ENCODE peak calls at places on chromosome 5, in six cellular contexts. One of them, this sample, is unnamed. For H3K4me1, the result is how much of the 10 kb centered on the place peaks cover.

GRCh38 chr5:133489632-133490031 is 122.7 kb downstream of the FSTL4 start:
- DNase-seq in IMR-90: no peak
- DNase-seq in kidney: no peak
- DNase-seq in adrenal gland: no peak
- DNase-seq in CD8-positive, alpha-beta T cell: no peak
- DNase-seq in ovary: no peak
- DNase-seq in this sample: no peak

GRCh38 chr5:115735108-115735998 is 81.1 kb downstream of the CDO1 start:
- DNase-seq in ovary: no peak
- DNase-seq in adrenal gland: no peak
- DNase-seq in kidney: no peak
- DNase-seq in IMR-90: no peak
- DNase-seq in CD8-positive, alpha-beta T cell: no peak
- DNase-seq in this sample: no peak

GRCh38 chr5:57586649-57587048 is 104.0 kb upstream of the ACTBL2 start:
- DNase-seq in adrenal gland: no peak
- DNase-seq in ovary: no peak
- DNase-seq in IMR-90: no peak
- DNase-seq in CD8-positive, alpha-beta T cell: no peak
- DNase-seq in kidney: no peak
- DNase-seq in this sample: no peak

GRCh38 chr5:112917453-112918005 is 4.5 kb downstream of the REEP5 start:
- DNase-seq in kidney: no peak
- DNase-seq in adrenal gland: no peak
- DNase-seq in ovary: no peak
- DNase-seq in IMR-90: peak
- DNase-seq in CD8-positive, alpha-beta T cell: no peak
- DNase-seq in this sample: no peak

GRCh38 chr5:115179068-115179958 is 9.6 kb upstream of the TRIM36 start:
- DNase-seq in ovary: peak
- DNase-seq in kidney: peak
- DNase-seq in adrenal gland: no peak
- DNase-seq in IMR-90: no peak
- DNase-seq in CD8-positive, alpha-beta T cell: no peak
- DNase-seq in this sample: no peak

GRCh38 chr5:24854350-24854749 is 209.6 kb upstream of the CDH10 start:
- DNase-seq in CD8-positive, alpha-beta T cell: no peak
- DNase-seq in IMR-90: no peak
- DNase-seq in ovary: no peak
- DNase-seq in kidney: no peak
- DNase-seq in adrenal gland: no peak
- DNase-seq in this sample: no peak

GRCh38 chr5:3715048-3715447 is 119.4 kb downstream of the IRX1 start:
- DNase-seq in IMR-90: no peak
- DNase-seq in ovary: no peak
- DNase-seq in CD8-positive, alpha-beta T cell: no peak
- DNase-seq in kidney: no peak
- DNase-seq in adrenal gland: no peak
- DNase-seq in this sample: no peak

GRCh38 chr5:159098285-159099048 is 1.2 kb downstream of the EBF1 start:
- DNase-seq in IMR-90: no peak
- DNase-seq in CD8-positive, alpha-beta T cell: no peak
- DNase-seq in ovary: no peak
- DNase-seq in adrenal gland: no peak
- DNase-seq in kidney: no peak
- DNase-seq in this sample: no peak

GRCh38 chr5:135667204-135667603 is 88.4 kb upstream of the CXCL14 start:
- DNase-seq in IMR-90: no peak
- DNase-seq in CD8-positive, alpha-beta T cell: no peak
- DNase-seq in kidney: no peak
- DNase-seq in adrenal gland: no peak
- DNase-seq in ovary: no peak
- DNase-seq in this sample: no peak

GRCh38 chr5:42993516-42994284 is 46.4 kb downstream of the ANXA2R start:
- DNase-seq in adrenal gland: no peak
- DNase-seq in ovary: no peak
- DNase-seq in kidney: no peak
- DNase-seq in CD8-positive, alpha-beta T cell: peak
- DNase-seq in IMR-90: peak
- DNase-seq in this sample: no peak

GRCh38 chr5:37723147-37723961 is 116.5 kb downstream of the GDNF start:
- DNase-seq in kidney: no peak
- DNase-seq in ovary: no peak
- DNase-seq in adrenal gland: no peak
- DNase-seq in CD8-positive, alpha-beta T cell: no peak
- DNase-seq in IMR-90: no peak
- DNase-seq in this sample: no peak

GRCh38 chr5:174737335-174737734 is 13.0 kb downstream of the MSX2 start:
- DNase-seq in adrenal gland: no peak
- DNase-seq in CD8-positive, alpha-beta T cell: no peak
- DNase-seq in IMR-90: peak
- DNase-seq in kidney: no peak
- DNase-seq in ovary: no peak
- DNase-seq in this sample: no peak

GRCh38 chr5:10297646-10298204 is 10.0 kb downstream of the CMBL start:
- DNase-seq in kidney: no peak
- DNase-seq in IMR-90: no peak
- DNase-seq in ovary: no peak
- DNase-seq in CD8-positive, alpha-beta T cell: no peak
- DNase-seq in adrenal gland: no peak
- DNase-seq in this sample: no peak

GRCh38 chr5:33679791-33680190 is 212.0 kb downstream of the ADAMTS12 start:
- DNase-seq in kidney: no peak
- DNase-seq in CD8-positive, alpha-beta T cell: no peak
- DNase-seq in adrenal gland: no peak
- DNase-seq in ovary: no peak
- DNase-seq in IMR-90: peak
- DNase-seq in this sample: no peak

GRCh38 chr5:33671700-33672291 is 220.0 kb downstream of the ADAMTS12 start:
- DNase-seq in ovary: no peak
- DNase-seq in IMR-90: no peak
- DNase-seq in kidney: no peak
- DNase-seq in adrenal gland: no peak
- DNase-seq in CD8-positive, alpha-beta T cell: no peak
- DNase-seq in this sample: no peak

GRCh38 chr5:33675958-33676464 is 215.8 kb downstream of the ADAMTS12 start:
- DNase-seq in ovary: no peak
- DNase-seq in kidney: no peak
- DNase-seq in IMR-90: no peak
- DNase-seq in CD8-positive, alpha-beta T cell: no peak
- DNase-seq in adrenal gland: no peak
- DNase-seq in this sample: no peak
- H3K27ac ChIP-seq in ovary: no peak
- H3K27ac ChIP-seq in kidney: no peak
- H3K27ac ChIP-seq in IMR-90: no peak
- H3K27ac ChIP-seq in CD8-positive, alpha-beta T cell: no peak
- H3K27ac ChIP-seq in adrenal gland: no peak
- H3K27ac ChIP-seq in this sample: no peak

DNA sequence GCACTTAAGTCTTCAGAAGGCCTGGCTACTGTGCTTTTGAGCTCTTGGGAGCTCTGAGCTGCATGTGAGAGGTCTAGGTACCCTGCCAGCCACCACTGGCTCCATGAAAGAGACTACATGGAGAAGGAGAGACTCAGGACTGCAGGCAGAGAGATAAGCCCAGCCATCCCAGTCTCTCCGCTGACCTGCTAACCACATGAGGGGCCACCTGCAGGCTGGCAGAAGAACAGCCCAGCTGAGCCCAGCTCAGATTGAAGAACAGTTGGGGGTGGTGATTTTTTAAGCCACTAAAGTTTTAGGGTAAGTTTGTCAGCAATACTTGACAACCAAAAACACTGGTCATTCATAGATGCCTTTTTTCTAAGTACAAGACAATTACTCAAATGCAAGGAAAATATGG is 205.0 kb upstream of the PRDM9 start:
- DNase-seq in ovary: no peak
- DNase-seq in kidney: no peak
- DNase-seq in adrenal gland: no peak
- DNase-seq in CD8-positive, alpha-beta T cell: no peak
- DNase-seq in IMR-90: no peak
- DNase-seq in this sample: no peak
- TF ChIP-seq CTCF in ovary: no peak
- TF ChIP-seq CTCF in kidney: no peak
- TF ChIP-seq CTCF in adrenal gland: no peak
- TF ChIP-seq CTCF in CD8-positive, alpha-beta T cell: no peak
- TF ChIP-seq CTCF in IMR-90: no peak
- TF ChIP-seq CTCF in this sample: no peak

GRCh38 chr5:7391688-7392400 is 4.1 kb upstream of the ADCY2 start:
- DNase-seq in CD8-positive, alpha-beta T cell: no peak
- DNase-seq in adrenal gland: no peak
- DNase-seq in ovary: no peak
- DNase-seq in kidney: no peak
- DNase-seq in IMR-90: no peak
- DNase-seq in this sample: no peak
- H3K4me1 ChIP-seq in CD8-positive, alpha-beta T cell: under half
- H3K4me1 ChIP-seq in adrenal gland: under half
- H3K4me1 ChIP-seq in ovary: under half
- H3K4me1 ChIP-seq in kidney: under half
- H3K4me1 ChIP-seq in IMR-90: under half
- H3K4me1 ChIP-seq in this sample: under half

GRCh38 chr5:60505373-60505772 is 194.6 kb downstream of the DEPDC1B start:
- DNase-seq in CD8-positive, alpha-beta T cell: no peak
- DNase-seq in ovary: no peak
- DNase-seq in kidney: no peak
- DNase-seq in adrenal gland: no peak
- DNase-seq in IMR-90: no peak
- DNase-seq in this sample: no peak

GRCh38 chr5:60507687-60508086 is 192.3 kb downstream of the DEPDC1B start:
- DNase-seq in IMR-90: peak
- DNase-seq in ovary: no peak
- DNase-seq in kidney: no peak
- DNase-seq in adrenal gland: no peak
- DNase-seq in CD8-positive, alpha-beta T cell: no peak
- DNase-seq in this sample: no peak

GRCh38 chr5:60505796-60506195 is 194.2 kb downstream of the DEPDC1B start:
- DNase-seq in kidney: no peak
- DNase-seq in IMR-90: no peak
- DNase-seq in CD8-positive, alpha-beta T cell: no peak
- DNase-seq in ovary: no peak
- DNase-seq in adrenal gland: no peak
- DNase-seq in this sample: no peak

GRCh38 chr5:60503771-60504170 is 196.2 kb downstream of the DEPDC1B start:
- DNase-seq in IMR-90: no peak
- DNase-seq in CD8-positive, alpha-beta T cell: no peak
- DNase-seq in adrenal gland: no peak
- DNase-seq in kidney: no peak
- DNase-seq in ovary: no peak
- DNase-seq in this sample: no peak

DNA sequence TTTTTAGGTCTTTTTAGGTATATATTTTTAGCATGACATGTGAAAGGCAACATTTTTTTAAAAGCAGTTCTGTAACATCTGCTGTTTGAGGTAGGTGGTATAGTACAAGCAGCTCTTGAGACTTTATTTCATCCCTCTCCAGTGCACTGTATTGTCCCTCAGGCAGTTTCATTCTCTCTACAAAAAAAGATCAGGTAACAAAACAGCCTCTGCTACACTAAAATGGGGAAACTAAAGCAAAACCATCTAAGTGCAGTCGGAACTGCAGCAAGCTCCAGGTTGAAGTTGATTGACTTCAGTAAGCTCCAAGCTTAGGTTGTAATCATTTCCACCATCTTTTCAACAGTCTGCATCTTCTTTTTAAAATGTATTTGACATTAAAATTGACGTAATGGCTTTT is 195.6 kb downstream of the DEPDC1B start:
- DNase-seq in kidney: no peak
- DNase-seq in ovary: no peak
- DNase-seq in CD8-positive, alpha-beta T cell: no peak
- DNase-seq in IMR-90: no peak
- DNase-seq in adrenal gland: no peak
- DNase-seq in this sample: no peak
- H3K27ac ChIP-seq in kidney: no peak
- H3K27ac ChIP-seq in ovary: no peak
- H3K27ac ChIP-seq in CD8-positive, alpha-beta T cell: no peak
- H3K27ac ChIP-seq in IMR-90: no peak
- H3K27ac ChIP-seq in adrenal gland: no peak
- H3K27ac ChIP-seq in this sample: no peak

GRCh38 chr5:103393131-103393754 is 134.7 kb downstream of the MACIR start:
- DNase-seq in CD8-positive, alpha-beta T cell: no peak
- DNase-seq in kidney: no peak
- DNase-seq in IMR-90: no peak
- DNase-seq in adrenal gland: peak
- DNase-seq in ovary: no peak
- DNase-seq in this sample: no peak
- TF ChIP-seq CTCF in CD8-positive, alpha-beta T cell: no peak
- TF ChIP-seq CTCF in kidney: no peak
- TF ChIP-seq CTCF in IMR-90: peak
- TF ChIP-seq CTCF in adrenal gland: no peak
- TF ChIP-seq CTCF in ovary: no peak
- TF ChIP-seq CTCF in this sample: no peak

GRCh38 chr5:67025437-67025836 is 171.2 kb downstream of the CD180 start:
- DNase-seq in kidney: no peak
- DNase-seq in ovary: no peak
- DNase-seq in adrenal gland: no peak
- DNase-seq in CD8-positive, alpha-beta T cell: no peak
- DNase-seq in IMR-90: no peak
- DNase-seq in this sample: no peak
- H3K4me1 ChIP-seq in kidney: under half
- H3K4me1 ChIP-seq in ovary: under half
- H3K4me1 ChIP-seq in adrenal gland: under half
- H3K4me1 ChIP-seq in CD8-positive, alpha-beta T cell: under half
- H3K4me1 ChIP-seq in IMR-90: under half
- H3K4me1 ChIP-seq in this sample: under half

GRCh38 chr5:69313428-69313827 is 19.2 kb downstream of the CCDC125 start:
- DNase-seq in ovary: no peak
- DNase-seq in kidney: no peak
- DNase-seq in IMR-90: no peak
- DNase-seq in adrenal gland: no peak
- DNase-seq in CD8-positive, alpha-beta T cell: no peak
- DNase-seq in this sample: no peak
- H3K27ac ChIP-seq in ovary: no peak
- H3K27ac ChIP-seq in kidney: no peak
- H3K27ac ChIP-seq in IMR-90: no peak
- H3K27ac ChIP-seq in adrenal gland: no peak
- H3K27ac ChIP-seq in CD8-positive, alpha-beta T cell: no peak
- H3K27ac ChIP-seq in this sample: no peak